ENCODE peak calls at places on chromosomes 16 and 17, in eight cellular contexts. One of them, this sample, is unnamed.

GRCh38 chr16:9256196-9256595 is 164.8 kb downstream of the HAPSTR1 start:
- DNase-seq in stimulated activated CD4-positive, alpha-beta T cell treated with anti-CD3 and anti-CD28 coated beads, Interleukin-15, amount 100 ng/mL, for 48 hours: peak
- DNase-seq in HT1080: no peak
- DNase-seq in NAMALWA: peak
- DNase-seq in LHCN-M2: no peak
- DNase-seq in naive B cell: no peak
- DNase-seq in substantia nigra: no peak
- DNase-seq in HS-5: no peak
- DNase-seq in this sample: peak

GRCh38 chr17:73285916-73286862 is 24.5 kb upstream of the CPSF4L start:
- DNase-seq in stimulated activated CD4-positive, alpha-beta T cell treated with anti-CD3 and anti-CD28 coated beads, Interleukin-15, amount 100 ng/mL, for 48 hours: no peak
- DNase-seq in HT1080: no peak
- DNase-seq in NAMALWA: no peak
- DNase-seq in LHCN-M2: no peak
- DNase-seq in naive B cell: no peak
- DNase-seq in substantia nigra: no peak
- DNase-seq in HS-5: no peak
- DNase-seq in this sample: no peak

GRCh38 chr16:83392743-83393142 is 415.0 kb upstream of the HSBP1 start:
- DNase-seq in stimulated activated CD4-positive, alpha-beta T cell treated with anti-CD3 and anti-CD28 coated beads, Interleukin-15, amount 100 ng/mL, for 48 hours: no peak
- DNase-seq in HT1080: no peak
- DNase-seq in NAMALWA: no peak
- DNase-seq in LHCN-M2: no peak
- DNase-seq in naive B cell: no peak
- DNase-seq in substantia nigra: no peak
- DNase-seq in HS-5: no peak
- DNase-seq in this sample: no peak

GRCh38 chr17:3656755-3657587 is 11.4 kb downstream of the TAX1BP3 start:
- DNase-seq in stimulated activated CD4-positive, alpha-beta T cell treated with anti-CD3 and anti-CD28 coated beads, Interleukin-15, amount 100 ng/mL, for 48 hours: no peak
- DNase-seq in HT1080: no peak
- DNase-seq in NAMALWA: no peak
- DNase-seq in LHCN-M2: no peak
- DNase-seq in naive B cell: no peak
- DNase-seq in substantia nigra: no peak
- DNase-seq in HS-5: no peak
- DNase-seq in this sample: no peak

GRCh38 chr16:4316103-4316731 is 350 bp downstream of the GLIS2 start:
- DNase-seq in stimulated activated CD4-positive, alpha-beta T cell treated with anti-CD3 and anti-CD28 coated beads, Interleukin-15, amount 100 ng/mL, for 48 hours: no peak
- DNase-seq in HT1080: no peak
- DNase-seq in NAMALWA: no peak
- DNase-seq in LHCN-M2: peak
- DNase-seq in naive B cell: no peak
- DNase-seq in substantia nigra: no peak
- DNase-seq in HS-5: no peak
- DNase-seq in this sample: peak

GRCh38 chr17:75861927-75862317 is 6.8 kb upstream of the WBP2 start:
- DNase-seq in stimulated activated CD4-positive, alpha-beta T cell treated with anti-CD3 and anti-CD28 coated beads, Interleukin-15, amount 100 ng/mL, for 48 hours: no peak
- DNase-seq in HT1080: no peak
- DNase-seq in NAMALWA: no peak
- DNase-seq in LHCN-M2: no peak
- DNase-seq in naive B cell: no peak
- DNase-seq in substantia nigra: no peak
- DNase-seq in HS-5: no peak
- DNase-seq in this sample: peak

GRCh38 chr16:70781800-70782199 is 19.2 kb downstream of the VAC14 start:
- DNase-seq in stimulated activated CD4-positive, alpha-beta T cell treated with anti-CD3 and anti-CD28 coated beads, Interleukin-15, amount 100 ng/mL, for 48 hours: no peak
- DNase-seq in HT1080: no peak
- DNase-seq in NAMALWA: no peak
- DNase-seq in LHCN-M2: no peak
- DNase-seq in naive B cell: no peak
- DNase-seq in substantia nigra: no peak
- DNase-seq in HS-5: no peak
- DNase-seq in this sample: no peak

GRCh38 chr16:81629896-81630631 is 149.0 kb upstream of the PLCG2 start:
- DNase-seq in stimulated activated CD4-positive, alpha-beta T cell treated with anti-CD3 and anti-CD28 coated beads, Interleukin-15, amount 100 ng/mL, for 48 hours: no peak
- DNase-seq in HT1080: no peak
- DNase-seq in NAMALWA: no peak
- DNase-seq in LHCN-M2: no peak
- DNase-seq in naive B cell: no peak
- DNase-seq in substantia nigra: no peak
- DNase-seq in HS-5: no peak
- DNase-seq in this sample: peak

GRCh38 chr16:82990155-82990554 is 363.4 kb downstream of the CDH13 start:
- DNase-seq in stimulated activated CD4-positive, alpha-beta T cell treated with anti-CD3 and anti-CD28 coated beads, Interleukin-15, amount 100 ng/mL, for 48 hours: no peak
- DNase-seq in HT1080: peak
- DNase-seq in NAMALWA: no peak
- DNase-seq in LHCN-M2: peak
- DNase-seq in naive B cell: no peak
- DNase-seq in substantia nigra: no peak
- DNase-seq in HS-5: no peak
- DNase-seq in this sample: no peak

GRCh38 chr17:57587201-57587870 is 157.8 kb downstream of the CCDC182 start:
- DNase-seq in stimulated activated CD4-positive, alpha-beta T cell treated with anti-CD3 and anti-CD28 coated beads, Interleukin-15, amount 100 ng/mL, for 48 hours: no peak
- DNase-seq in HT1080: no peak
- DNase-seq in NAMALWA: no peak
- DNase-seq in LHCN-M2: no peak
- DNase-seq in naive B cell: no peak
- DNase-seq in substantia nigra: no peak
- DNase-seq in HS-5: no peak
- DNase-seq in this sample: no peak

GRCh38 chr16:30382398-30383015 is at the start of gene SEPTIN1:
- DNase-seq in stimulated activated CD4-positive, alpha-beta T cell treated with anti-CD3 and anti-CD28 coated beads, Interleukin-15, amount 100 ng/mL, for 48 hours: peak
- DNase-seq in HT1080: no peak
- DNase-seq in NAMALWA: peak
- DNase-seq in LHCN-M2: no peak
- DNase-seq in naive B cell: peak
- DNase-seq in substantia nigra: no peak
- DNase-seq in HS-5: no peak
- DNase-seq in this sample: no peak

GRCh38 chr17:2994441-2994840 is 69.0 kb downstream of the OR1D5 start:
- DNase-seq in stimulated activated CD4-positive, alpha-beta T cell treated with anti-CD3 and anti-CD28 coated beads, Interleukin-15, amount 100 ng/mL, for 48 hours: no peak
- DNase-seq in HT1080: no peak
- DNase-seq in NAMALWA: no peak
- DNase-seq in LHCN-M2: no peak
- DNase-seq in naive B cell: no peak
- DNase-seq in substantia nigra: no peak
- DNase-seq in HS-5: no peak
- DNase-seq in this sample: no peak

GRCh38 chr17:72164340-72164739 is 43.5 kb downstream of the SOX9 start:
- DNase-seq in stimulated activated CD4-positive, alpha-beta T cell treated with anti-CD3 and anti-CD28 coated beads, Interleukin-15, amount 100 ng/mL, for 48 hours: no peak
- DNase-seq in HT1080: no peak
- DNase-seq in NAMALWA: no peak
- DNase-seq in LHCN-M2: no peak
- DNase-seq in naive B cell: no peak
- DNase-seq in substantia nigra: no peak
- DNase-seq in HS-5: no peak
- DNase-seq in this sample: no peak

GRCh38 chr16:88070989-88071625 is 119.9 kb downstream of the BANP start:
- DNase-seq in stimulated activated CD4-positive, alpha-beta T cell treated with anti-CD3 and anti-CD28 coated beads, Interleukin-15, amount 100 ng/mL, for 48 hours: no peak
- DNase-seq in HT1080: no peak
- DNase-seq in NAMALWA: no peak
- DNase-seq in LHCN-M2: no peak
- DNase-seq in naive B cell: no peak
- DNase-seq in substantia nigra: no peak
- DNase-seq in HS-5: no peak
- DNase-seq in this sample: no peak

This sample was measured in SJCRH30.